ENCODE peak calls at places on chromosome 1, in five cellular contexts. X, G, I, V and K are unnamed samples.

GRCh38 chr1:23444104-23444533 is 19.6 kb upstream of the TCEA3 start:
- ATAC-seq in V (no peak), G (no peak), I (peak; percentile 47), X (peak; percentile 17), K (no peak)

GRCh38 chr1:115768549-115768948 is at the start of gene CASQ2:
- ATAC-seq in I (peak; percentile 83), V (no peak), X (no peak), G (no peak), K (no peak)

GRCh38 chr1:47432071-47433036 is 5.5 kb upstream of the FOXD2 start:
- ATAC-seq in V (peak; percentile 6), I (peak; percentile 77), G (peak; percentile 51), X (peak; percentile 37), K (peak; percentile 34)

GRCh38 chr1:156480411-156481192 is 20.0 kb downstream of the MEF2D start:
- ATAC-seq in I (no peak), G (peak; percentile 67), X (no peak), V (peak; percentile 90), K (peak; percentile 65)

GRCh38 chr1:225532240-225532944 is 104.6 kb upstream of the LBR start:
- ATAC-seq in G (no peak), X (no peak), I (no peak), V (no peak), K (no peak)

GRCh38 chr1:161511018-161511755 is 5.9 kb downstream of the FCGR2A start:
- ATAC-seq in G (no peak), I (no peak), X (no peak), V (no peak), K (no peak)

GRCh38 chr1:160453443-160453842 is 53.1 kb downstream of the VANGL2 start:
- ATAC-seq in V (no peak), I (no peak), G (peak; percentile 64), X (no peak), K (peak; percentile 63)

GRCh38 chr1:42767510-42767924 is 468 bp downstream of the C1orf50 start:
- ATAC-seq in I (peak; percentile 2), G (peak; percentile 2), X (peak; percentile 15), V (peak; percentile 19), K (peak; percentile 16)

GRCh38 chr1:186146971-186147370 is 228.1 kb downstream of the TPR start:
- ATAC-seq in G (peak; percentile 46), V (no peak), X (no peak), I (no peak), K (peak; percentile 38)

GRCh38 chr1:92929461-92929860 is 31.8 kb downstream of the DIPK1A start:
- ATAC-seq in X (no peak), G (no peak), I (no peak), V (no peak), K (peak; percentile 69)

GRCh38 chr1:66403031-66403731 is 130.8 kb upstream of the SGIP1 start:
- ATAC-seq in G (no peak), X (no peak), I (no peak), V (no peak), K (no peak)

GRCh38 chr1:55053265-55053954 is 14.1 kb downstream of the PCSK9 start:
- ATAC-seq in G (no peak), X (no peak), V (no peak), I (no peak), K (no peak)

GRCh38 chr1:159879977-159880376 is 17.5 kb upstream of the VSIG8 start:
- ATAC-seq in X (peak; percentile 53), G (no peak), V (no peak), I (no peak), K (no peak)

GRCh38 chr1:209072481-209072880 is 511.0 kb upstream of the CAMK1G start:
- ATAC-seq in I (no peak), G (no peak), V (no peak), X (no peak), K (no peak)

GRCh38 chr1:240804475-240804874 is 192.5 kb upstream of the GREM2 start:
- ATAC-seq in X (no peak), I (no peak), V (no peak), G (no peak), K (no peak)

GRCh38 chr1:25148673-25149300 is 83.5 kb downstream of the SYF2 start:
- ATAC-seq in V (peak; percentile 63), G (peak; percentile 61), X (no peak), I (no peak), K (peak; percentile 54)

GRCh38 chr1:158003409-158003805 is 10.0 kb downstream of the KIRREL1 start:
- ATAC-seq in G (no peak), X (no peak), V (no peak), I (no peak), K (no peak)

GRCh38 chr1:220243947-220244346 is 28.3 kb downstream of the RAB3GAP2 start:
- ATAC-seq in V (no peak), I (no peak), G (no peak), X (no peak), K (no peak)

GRCh38 chr1:12157366-12158231 is 9.2 kb upstream of the TNFRSF1B start:
- ATAC-seq in X (no peak), I (no peak), G (peak; percentile 67), V (no peak), K (peak; percentile 69)

GRCh38 chr1:235697517-235697916 is 47.9 kb upstream of the GNG4 start:
- ATAC-seq in V (peak; percentile 51), I (no peak), G (peak; percentile 99), X (no peak), K (peak; percentile 99)

GRCh38 chr1:41908288-41908895 is 10.3 kb downstream of the HIVEP3 start:
- ATAC-seq in V (no peak), X (no peak), G (peak; percentile 36), I (no peak), K (peak; percentile 72)

GRCh38 chr1:19287436-19288185 is 959 bp downstream of the AKR7A3 start:
- ATAC-seq in I (no peak), V (no peak), G (no peak), X (no peak), K (no peak)

GRCh38 chr1:32394890-32395415 is 712 bp upstream of the BSDC1 start:
- ATAC-seq in V (no peak), G (no peak), I (no peak), X (peak; percentile 26), K (no peak)

GRCh38 chr1:90393025-90393424 is 324.1 kb downstream of the BARHL2 start:
- ATAC-seq in I (no peak), X (peak; percentile 85), V (no peak), G (no peak), K (no peak)

GRCh38 chr1:225695578-225696332 is 42.8 kb upstream of the ENAH start:
- ATAC-seq in G (no peak), X (no peak), V (no peak), I (no peak), K (no peak)

GRCh38 chr1:150805899-150806298 is 2.2 kb downstream of the CTSK start:
- ATAC-seq in V (no peak), X (no peak), I (no peak), G (no peak), K (no peak)

GRCh38 chr1:26353976-26354820 is at the start of gene CRYBG2:
- ATAC-seq in I (no peak), G (no peak), V (no peak), X (peak; percentile 62), K (no peak)

GRCh38 chr1:37890378-37891014 is 31.1 kb upstream of the MTF1 start:
- ATAC-seq in I (no peak), V (peak; percentile 72), G (peak; percentile 43), X (peak; percentile 42), K (peak; percentile 43)